ENCODE peak calls at places on chromosomes 16 and 17, in six cellular contexts. K, P, U, F, A and S are unnamed samples. For H3K36me3, the result is how much of the 10 kb centered on the place peaks cover.

GRCh38 chr16:71338632-71339031 is 19.9 kb upstream of the CALB2 start:
- DNase-seq in F (no peak), U (no peak), P (no peak), K (no peak), A (no peak), S (no peak)

GRCh38 chr16:78310990-78311561 is 211.6 kb downstream of the WWOX start:
- DNase-seq in F (peak), A (peak), K (no peak), U (no peak), P (no peak), S (no peak)

GRCh38 chr16:78005881-78006280 is 16.5 kb upstream of the CLEC3A start:
- DNase-seq in F (peak), P (no peak), K (no peak), A (peak), U (no peak), S (peak)

GRCh38 chr17:559699-560378 is 154.8 kb downstream of the VPS53 start:
- DNase-seq in U (peak), P (no peak), K (no peak), F (no peak), A (no peak), S (no peak)

GRCh38 chr16:58025351-58026138 is at the start of gene MMP15:
- DNase-seq in K (peak), F (peak), A (peak), P (peak), U (peak), S (peak)

GRCh38 chr17:65564793-65565192 is 3.3 kb upstream of the AXIN2 start:
- DNase-seq in U (no peak), P (peak), K (peak), A (peak), F (no peak), S (no peak)

GRCh38 chr17:3043737-3044365 is 19.6 kb downstream of the OR1D5 start:
- DNase-seq in P (no peak), A (peak), K (no peak), U (no peak), F (peak), S (peak)

GRCh38 chr17:55448681-55449080 is 27.0 kb upstream of the MMD start:
- DNase-seq in U (no peak), P (no peak), F (no peak), A (no peak), K (no peak), S (no peak)

GRCh38 chr16:2787406-2787805 is at the start of gene PRSS33:
- DNase-seq in A (peak), F (no peak), P (no peak), K (no peak), U (no peak), S (peak)

GRCh38 chr16:88315543-88316105 is 67.1 kb upstream of the ZNF469 start:
- DNase-seq in K (peak), U (no peak), A (no peak), P (no peak), F (peak), S (no peak)

GRCh38 chr16:80174416-80174815 is 366.4 kb upstream of the DYNLRB2 start:
- DNase-seq in U (no peak), F (peak), A (no peak), P (no peak), K (no peak), S (no peak)

GRCh38 chr16:53156516-53156915 is 101.7 kb downstream of the CHD9 start:
- DNase-seq in U (no peak), A (no peak), F (no peak), K (no peak), P (no peak), S (no peak)

GRCh38 chr17:75872434-75873351 is 5.7 kb downstream of the TRIM47 start:
- DNase-seq in U (peak), F (peak), P (peak), A (no peak), K (peak), S (no peak)

GRCh38 chr17:2777242-2777867 is 18.9 kb upstream of the RAP1GAP2 start:
- DNase-seq in K (no peak), U (no peak), F (peak), P (no peak), A (peak), S (no peak)

GRCh38 chr16:64089697-64090096 is 1032.2 kb downstream of the CDH11 start:
- DNase-seq in P (no peak), U (no peak), F (peak), K (no peak), A (peak), S (peak)

GRCh38 chr16:89119161-89119621 is 25.5 kb downstream of the ACSF3 start:
- DNase-seq in F (no peak), K (no peak), U (no peak), P (no peak), A (no peak), S (no peak)

GRCh38 chr17:5044630-5045029 is 9.4 kb upstream of the SLC52A1 start:
- DNase-seq in U (no peak), A (no peak), F (no peak), K (no peak), P (no peak), S (no peak)

GRCh38 chr16:56192971-56193936 is 2.0 kb downstream of the GNAO1 start:
- DNase-seq in P (no peak), K (no peak), F (peak), A (peak), U (no peak), S (no peak)

GRCh38 chr16:20735504-20735903 is 6.1 kb downstream of the THUMPD1 start:
- DNase-seq in U (no peak), P (no peak), A (no peak), F (no peak), K (no peak), S (no peak)

GRCh38 chr16:879986-880385 is 79.5 kb upstream of the GNG13 start:
- DNase-seq in F (no peak), A (no peak), K (no peak), P (no peak), U (no peak), S (no peak)

GRCh38 chr17:38611070-38611786 is 5.5 kb upstream of the SRCIN1 start:
- DNase-seq in F (no peak), A (no peak), P (no peak), U (no peak), K (no peak), S (no peak)

GRCh38 chr16:54587176-54587515 is 300.6 kb upstream of the IRX3 start:
- DNase-seq in U (no peak), A (no peak), P (no peak), F (no peak), K (no peak), S (no peak)

GRCh38 chr16:29702307-29702706 is 23.3 kb downstream of the QPRT start:
- DNase-seq in K (no peak), P (no peak), U (no peak), A (no peak), F (no peak), S (no peak)

GRCh38 chr16:80231888-80232287 is 308.9 kb upstream of the DYNLRB2 start:
- DNase-seq in K (no peak), U (no peak), F (no peak), P (no peak), A (no peak), S (no peak)

GRCh38 chr17:35218901-35219300 is 24.0 kb upstream of the SLFN5 start:
- DNase-seq in A (no peak), U (no peak), P (no peak), K (no peak), F (no peak), S (no peak)

DNA sequence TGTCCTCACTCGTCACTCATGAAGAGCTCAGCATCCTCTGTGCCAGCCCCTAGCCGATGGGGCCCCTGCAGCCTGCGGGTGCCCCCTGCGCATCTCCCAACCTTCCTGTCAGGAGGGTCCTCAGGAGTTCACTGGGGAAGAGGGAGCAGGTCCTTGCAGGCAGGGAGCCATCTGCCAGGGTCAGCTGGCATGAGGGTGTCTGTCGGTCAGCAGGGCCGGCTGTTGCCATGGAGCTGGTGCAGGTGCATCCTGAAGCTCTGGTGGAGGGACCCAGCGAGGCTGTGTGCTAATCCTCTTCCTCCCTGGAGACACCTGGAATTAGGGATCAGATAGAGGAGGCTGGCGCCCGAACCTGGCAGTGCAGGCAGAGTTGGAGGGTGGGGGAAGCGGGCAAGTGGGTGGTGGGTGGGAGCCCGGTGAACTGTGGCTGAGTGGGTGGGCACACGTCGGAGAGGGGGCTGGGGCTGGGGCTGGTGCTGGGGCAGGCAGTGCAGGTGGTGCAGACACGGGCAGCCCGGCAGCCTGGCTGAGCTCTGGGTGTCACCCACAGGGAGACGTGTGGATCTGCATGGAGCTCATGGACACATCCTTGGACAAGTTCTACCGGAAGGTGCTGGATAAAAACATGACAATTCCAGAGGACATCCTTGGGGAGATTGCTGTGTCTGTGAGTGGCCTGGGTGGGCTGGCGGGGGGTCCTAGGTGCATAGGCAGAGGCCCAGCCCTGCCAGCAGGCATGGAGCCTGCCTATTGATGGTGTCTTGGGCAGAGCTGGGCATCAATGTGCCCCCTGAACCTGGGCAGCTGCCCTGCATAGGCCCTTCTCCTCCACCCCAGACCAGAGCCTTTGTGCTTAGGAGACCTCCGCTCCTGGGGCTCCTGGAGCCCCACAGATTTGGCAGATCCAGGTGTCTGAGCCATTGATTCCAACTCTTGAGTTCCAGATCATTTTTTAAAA is 17.4 kb downstream of the MAP2K3 start:
- DNase-seq in U (no peak), P (peak), A (no peak), F (no peak), K (no peak), S (no peak)
- H3K36me3 ChIP-seq in U (under half), P (under half), A (under half), F (under half), K (under half), S (under half)

GRCh38 chr17:50290074-50290702 is 15.9 kb downstream of the TMEM92 start:
- DNase-seq in U (peak), K (peak), A (no peak), F (peak), P (peak), S (no peak)
- H3K4me3 ChIP-seq in U (peak), K (peak), A (no peak), F (no peak), P (no peak), S (no peak)

GRCh38 chr17:58492238-58493121 is 4.3 kb upstream of the HSF5 start:
- DNase-seq in U (no peak), P (no peak), K (no peak), F (no peak), A (no peak), S (no peak)

GRCh38 chr17:58488428-58488890 is 251 bp upstream of the HSF5 start:
- DNase-seq in K (no peak), U (no peak), P (no peak), A (no peak), F (no peak), S (no peak)

GRCh38 chr17:58491510-58492045 is 3.4 kb upstream of the HSF5 start:
- DNase-seq in A (no peak), K (no peak), P (no peak), F (no peak), U (no peak), S (no peak)

GRCh38 chr17:58484600-58484999 is 3.6 kb downstream of the HSF5 start:
- DNase-seq in A (no peak), P (no peak), U (no peak), K (no peak), F (no peak), S (no peak)

GRCh38 chr17:58487589-58488427 is at the start of gene HSF5:
- DNase-seq in F (no peak), U (peak), K (no peak), A (no peak), P (peak), S (no peak)
- H3K36me3 ChIP-seq in F (under half), U (under half), K (under half), A (under half), P (under half), S (under half)

DNA sequence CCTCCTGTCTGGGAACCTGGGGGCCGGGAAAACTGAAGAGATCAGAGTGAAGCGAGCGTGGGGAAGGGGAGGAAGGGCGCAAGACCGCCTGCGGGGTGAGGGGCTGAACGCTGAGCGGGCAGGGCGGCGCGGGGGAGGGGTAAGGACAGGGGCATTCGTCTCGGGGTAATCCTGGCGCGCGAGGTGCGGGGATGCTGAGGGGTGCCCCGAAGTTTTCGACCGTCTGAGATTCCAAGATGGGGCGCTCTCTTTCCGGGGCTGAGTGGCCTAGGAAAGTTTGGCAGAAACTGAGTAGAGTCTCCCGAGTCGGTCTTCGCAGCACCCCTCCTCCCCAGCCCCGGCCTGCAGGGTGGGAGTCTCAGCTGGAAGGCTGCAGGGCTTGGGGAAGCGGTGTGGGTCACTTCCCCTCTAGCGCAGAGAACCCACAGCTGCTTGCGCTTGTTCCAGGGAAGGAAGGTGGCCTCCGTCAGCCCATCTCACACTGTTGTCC is 571 bp downstream of the TTYH2 start:
- DNase-seq in U (peak), A (peak), F (no peak), P (no peak), K (peak), S (no peak)
- H3K4me3 ChIP-seq in U (peak), A (peak), F (no peak), P (peak), K (peak), S (peak)

GRCh38 chr16:84763629-84764028 is 56.2 kb upstream of the CRISPLD2 start:
- DNase-seq in K (no peak), F (peak), P (no peak), A (no peak), U (no peak), S (no peak)
- H3K36me3 ChIP-seq in K (under half), F (under half), P (under half), A (under half), U (under half), S (half or more)

GRCh38 chr17:19248923-19249574 is 11.9 kb downstream of the EPN2 start:
- DNase-seq in F (no peak), U (peak), K (peak), A (no peak), P (peak), S (no peak)
- H3K4me3 ChIP-seq in F (no peak), U (no peak), K (no peak), A (no peak), P (no peak), S (no peak)

DNA sequence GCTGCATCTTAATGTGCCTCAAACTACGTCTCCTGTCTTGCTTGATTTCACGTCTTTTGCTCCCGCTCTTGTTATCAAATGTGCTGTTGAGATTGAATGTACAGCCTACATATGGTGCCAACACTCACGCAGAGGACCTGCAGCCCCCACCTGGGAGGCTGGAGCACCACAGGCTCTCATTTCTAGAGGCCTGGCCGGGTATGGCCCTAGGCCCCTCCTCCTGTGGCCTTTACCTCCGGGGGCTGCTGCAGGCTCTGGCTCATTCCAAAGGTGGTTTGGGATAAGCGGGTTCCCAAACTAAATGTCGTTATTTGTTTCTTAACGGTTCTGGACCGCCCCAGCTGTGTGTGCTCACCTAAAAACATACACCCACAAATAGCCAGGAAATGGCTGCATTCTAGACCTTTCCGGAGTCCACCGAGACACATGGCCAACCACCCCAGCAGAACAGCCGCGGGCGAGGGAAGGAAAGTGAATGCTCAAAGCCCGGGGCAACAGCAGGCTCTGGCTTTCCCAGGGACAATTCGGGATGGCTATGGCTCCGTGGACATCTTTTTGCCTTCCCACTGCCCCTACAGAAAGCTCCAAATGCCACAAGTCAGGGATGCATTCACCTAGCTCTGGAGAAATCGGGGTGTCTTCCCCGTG is 105.9 kb downstream of the ENGASE start:
- DNase-seq in F (no peak), K (no peak), U (no peak), A (no peak), P (no peak), S (no peak)
- H3K36me3 ChIP-seq in F (under half), K (under half), U (under half), A (under half), P (under half), S (under half)

GRCh38 chr16:86511317-86512161 is 1.2 kb downstream of the FOXF1 start:
- DNase-seq in U (no peak), A (peak), K (no peak), F (peak), P (no peak), S (no peak)
- H3K4me3 ChIP-seq in U (peak), A (no peak), K (peak), F (peak), P (no peak), S (no peak)